ENCODE peak calls at places on chromosomes 13 and 19, in five cellular contexts. One of them, this sample, is unnamed.

GRCh38 chr19:44588753-44589112 is 24.6 kb upstream of the IGSF23 start:
- DNase-seq in kidney tubule cell: peak
- DNase-seq in C1 segment of cervical spinal cord: no peak
- DNase-seq in stimulated activated CD8-positive, alpha-beta memory T cell treated with anti-CD3 and anti-CD28 coated beads, Interleukin-15, amount 100 ng/mL, for 4 hours: no peak
- DNase-seq in EH: no peak
- DNase-seq in this sample: no peak

GRCh38 chr19:7386308-7386707 is 37.6 kb downstream of the ARHGEF18 start:
- DNase-seq in kidney tubule cell: peak
- DNase-seq in C1 segment of cervical spinal cord: no peak
- DNase-seq in stimulated activated CD8-positive, alpha-beta memory T cell treated with anti-CD3 and anti-CD28 coated beads, Interleukin-15, amount 100 ng/mL, for 4 hours: no peak
- DNase-seq in EH: peak
- DNase-seq in this sample: no peak

GRCh38 chr19:5204212-5204611 is 136.4 kb downstream of the PTPRS start:
- DNase-seq in kidney tubule cell: no peak
- DNase-seq in C1 segment of cervical spinal cord: no peak
- DNase-seq in stimulated activated CD8-positive, alpha-beta memory T cell treated with anti-CD3 and anti-CD28 coated beads, Interleukin-15, amount 100 ng/mL, for 4 hours: no peak
- DNase-seq in EH: no peak
- DNase-seq in this sample: no peak

GRCh38 chr13:48434203-48434602 is 21.3 kb upstream of the LPAR6 start:
- DNase-seq in kidney tubule cell: no peak
- DNase-seq in C1 segment of cervical spinal cord: no peak
- DNase-seq in stimulated activated CD8-positive, alpha-beta memory T cell treated with anti-CD3 and anti-CD28 coated beads, Interleukin-15, amount 100 ng/mL, for 4 hours: no peak
- DNase-seq in EH: no peak
- DNase-seq in this sample: no peak

GRCh38 chr13:27375686-27376326 is 48.6 kb upstream of the GTF3A start:
- DNase-seq in kidney tubule cell: peak
- DNase-seq in C1 segment of cervical spinal cord: peak
- DNase-seq in stimulated activated CD8-positive, alpha-beta memory T cell treated with anti-CD3 and anti-CD28 coated beads, Interleukin-15, amount 100 ng/mL, for 4 hours: no peak
- DNase-seq in EH: peak
- DNase-seq in this sample: peak

GRCh38 chr13:23695711-23696512 is 125.7 kb downstream of the TNFRSF19 start:
- DNase-seq in kidney tubule cell: peak
- DNase-seq in C1 segment of cervical spinal cord: no peak
- DNase-seq in stimulated activated CD8-positive, alpha-beta memory T cell treated with anti-CD3 and anti-CD28 coated beads, Interleukin-15, amount 100 ng/mL, for 4 hours: peak
- DNase-seq in EH: no peak
- DNase-seq in this sample: no peak

GRCh38 chr13:36453518-36453917 is 21.2 kb downstream of the CCNA1 start:
- DNase-seq in kidney tubule cell: no peak
- DNase-seq in C1 segment of cervical spinal cord: no peak
- DNase-seq in stimulated activated CD8-positive, alpha-beta memory T cell treated with anti-CD3 and anti-CD28 coated beads, Interleukin-15, amount 100 ng/mL, for 4 hours: no peak
- DNase-seq in EH: peak
- DNase-seq in this sample: peak

GRCh38 chr13:83503424-83503823 is 378.9 kb downstream of the SLITRK1 start:
- DNase-seq in kidney tubule cell: no peak
- DNase-seq in C1 segment of cervical spinal cord: no peak
- DNase-seq in stimulated activated CD8-positive, alpha-beta memory T cell treated with anti-CD3 and anti-CD28 coated beads, Interleukin-15, amount 100 ng/mL, for 4 hours: no peak
- DNase-seq in EH: peak
- DNase-seq in this sample: peak

GRCh38 chr13:100753391-100753790 is 78.8 kb upstream of the TMTC4 start:
- DNase-seq in kidney tubule cell: no peak
- DNase-seq in C1 segment of cervical spinal cord: no peak
- DNase-seq in stimulated activated CD8-positive, alpha-beta memory T cell treated with anti-CD3 and anti-CD28 coated beads, Interleukin-15, amount 100 ng/mL, for 4 hours: no peak
- DNase-seq in EH: no peak
- DNase-seq in this sample: no peak

GRCh38 chr13:21638319-21639282 is 32.3 kb upstream of the FGF9 start:
- DNase-seq in kidney tubule cell: peak
- DNase-seq in C1 segment of cervical spinal cord: no peak
- DNase-seq in stimulated activated CD8-positive, alpha-beta memory T cell treated with anti-CD3 and anti-CD28 coated beads, Interleukin-15, amount 100 ng/mL, for 4 hours: no peak
- DNase-seq in EH: peak
- DNase-seq in this sample: peak

GRCh38 chr19:11191273-11191755 is 6.0 kb downstream of the KANK2 start:
- DNase-seq in kidney tubule cell: peak
- DNase-seq in C1 segment of cervical spinal cord: no peak
- DNase-seq in stimulated activated CD8-positive, alpha-beta memory T cell treated with anti-CD3 and anti-CD28 coated beads, Interleukin-15, amount 100 ng/mL, for 4 hours: no peak
- DNase-seq in EH: peak
- DNase-seq in this sample: peak

GRCh38 chr19:7535035-7535992 is at the start of gene PNPLA6:
- DNase-seq in kidney tubule cell: peak
- DNase-seq in C1 segment of cervical spinal cord: peak
- DNase-seq in stimulated activated CD8-positive, alpha-beta memory T cell treated with anti-CD3 and anti-CD28 coated beads, Interleukin-15, amount 100 ng/mL, for 4 hours: peak
- DNase-seq in EH: peak
- DNase-seq in this sample: peak

GRCh38 chr19:12345197-12345596 is 11.8 kb upstream of the ZNF563 start:
- DNase-seq in kidney tubule cell: no peak
- DNase-seq in C1 segment of cervical spinal cord: no peak
- DNase-seq in stimulated activated CD8-positive, alpha-beta memory T cell treated with anti-CD3 and anti-CD28 coated beads, Interleukin-15, amount 100 ng/mL, for 4 hours: no peak
- DNase-seq in EH: no peak
- DNase-seq in this sample: no peak

GRCh38 chr13:62142048-62142447 is 726.4 kb upstream of the PCDH20 start:
- DNase-seq in kidney tubule cell: no peak
- DNase-seq in C1 segment of cervical spinal cord: no peak
- DNase-seq in stimulated activated CD8-positive, alpha-beta memory T cell treated with anti-CD3 and anti-CD28 coated beads, Interleukin-15, amount 100 ng/mL, for 4 hours: no peak
- DNase-seq in EH: no peak
- DNase-seq in this sample: no peak

GRCh38 chr13:30618186-30618937 is 642 bp downstream of the USPL1 start:
- DNase-seq in kidney tubule cell: peak
- DNase-seq in C1 segment of cervical spinal cord: no peak
- DNase-seq in stimulated activated CD8-positive, alpha-beta memory T cell treated with anti-CD3 and anti-CD28 coated beads, Interleukin-15, amount 100 ng/mL, for 4 hours: peak
- DNase-seq in EH: peak
- DNase-seq in this sample: peak

This sample was measured in choroid plexus epithelial cell.